ENCODE peak calls at places on chromosomes 12 and 14, in nine cellular contexts. One of them, this sample, is unnamed.

GRCh38 chr14:22898302-22898894 is 15.4 kb downstream of the REM2 start:
- DNase-seq in lower lobe of right lung: no peak
- DNase-seq in transverse colon: no peak
- DNase-seq in CD4-positive, alpha-beta memory T cell: no peak
- DNase-seq in body of pancreas: no peak
- DNase-seq in mesenchymal stem cell: peak; percentile 86
- DNase-seq in CD8-positive, alpha-beta T cell: no peak
- DNase-seq in CD8-positive, alpha-beta memory T cell: no peak
- DNase-seq in CD4-positive, CD25-positive, alpha-beta regulatory T cell: no peak
- DNase-seq in this sample: no peak

GRCh38 chr12:114361992-114362391 is 44.0 kb downstream of the TBX5 start:
- DNase-seq in lower lobe of right lung: no peak
- DNase-seq in transverse colon: no peak
- DNase-seq in CD4-positive, alpha-beta memory T cell: no peak
- DNase-seq in body of pancreas: no peak
- DNase-seq in mesenchymal stem cell: no peak
- DNase-seq in CD8-positive, alpha-beta T cell: no peak
- DNase-seq in CD8-positive, alpha-beta memory T cell: no peak
- DNase-seq in CD4-positive, CD25-positive, alpha-beta regulatory T cell: no peak
- DNase-seq in this sample: no peak

GRCh38 chr14:104870368-104871144 is 5.5 kb downstream of the CEP170B start:
- DNase-seq in lower lobe of right lung: peak; percentile 51
- DNase-seq in transverse colon: peak; percentile 44
- DNase-seq in CD4-positive, alpha-beta memory T cell: peak; percentile 26
- DNase-seq in body of pancreas: peak; percentile 42
- DNase-seq in mesenchymal stem cell: no peak
- DNase-seq in CD8-positive, alpha-beta T cell: peak; percentile 58
- DNase-seq in CD8-positive, alpha-beta memory T cell: peak; percentile 35
- DNase-seq in CD4-positive, CD25-positive, alpha-beta regulatory T cell: peak; percentile 35
- DNase-seq in this sample: peak; percentile 44

GRCh38 chr12:117514016-117514415 is 152.6 kb upstream of the NOS1 start:
- DNase-seq in lower lobe of right lung: no peak
- DNase-seq in transverse colon: no peak
- DNase-seq in CD4-positive, alpha-beta memory T cell: no peak
- DNase-seq in body of pancreas: peak; percentile 54
- DNase-seq in mesenchymal stem cell: no peak
- DNase-seq in CD8-positive, alpha-beta T cell: no peak
- DNase-seq in CD8-positive, alpha-beta memory T cell: no peak
- DNase-seq in CD4-positive, CD25-positive, alpha-beta regulatory T cell: no peak
- DNase-seq in this sample: peak; percentile 50

GRCh38 chr14:96821501-96821900 is 24.3 kb downstream of the VRK1 start:
- DNase-seq in lower lobe of right lung: no peak
- DNase-seq in transverse colon: no peak
- DNase-seq in CD4-positive, alpha-beta memory T cell: no peak
- DNase-seq in body of pancreas: no peak
- DNase-seq in mesenchymal stem cell: no peak
- DNase-seq in CD8-positive, alpha-beta T cell: no peak
- DNase-seq in CD8-positive, alpha-beta memory T cell: no peak
- DNase-seq in CD4-positive, CD25-positive, alpha-beta regulatory T cell: no peak
- DNase-seq in this sample: no peak

GRCh38 chr14:64539186-64539552 is 1.4 kb upstream of the HSPA2 start:
- DNase-seq in lower lobe of right lung: no peak
- DNase-seq in transverse colon: no peak
- DNase-seq in CD4-positive, alpha-beta memory T cell: no peak
- DNase-seq in body of pancreas: no peak
- DNase-seq in mesenchymal stem cell: no peak
- DNase-seq in CD8-positive, alpha-beta T cell: no peak
- DNase-seq in CD8-positive, alpha-beta memory T cell: no peak
- DNase-seq in CD4-positive, CD25-positive, alpha-beta regulatory T cell: no peak
- DNase-seq in this sample: no peak

GRCh38 chr14:36295642-36296627 is 24.5 kb downstream of the MBIP start:
- DNase-seq in lower lobe of right lung: no peak
- DNase-seq in transverse colon: no peak
- DNase-seq in CD4-positive, alpha-beta memory T cell: no peak
- DNase-seq in body of pancreas: no peak
- DNase-seq in mesenchymal stem cell: no peak
- DNase-seq in CD8-positive, alpha-beta T cell: no peak
- DNase-seq in CD8-positive, alpha-beta memory T cell: no peak
- DNase-seq in CD4-positive, CD25-positive, alpha-beta regulatory T cell: no peak
- DNase-seq in this sample: no peak

GRCh38 chr12:74801625-74802024 is 264.0 kb downstream of the ATXN7L3B start:
- DNase-seq in lower lobe of right lung: no peak
- DNase-seq in transverse colon: no peak
- DNase-seq in CD4-positive, alpha-beta memory T cell: no peak
- DNase-seq in body of pancreas: no peak
- DNase-seq in mesenchymal stem cell: peak; percentile 4
- DNase-seq in CD8-positive, alpha-beta T cell: no peak
- DNase-seq in CD8-positive, alpha-beta memory T cell: no peak
- DNase-seq in CD4-positive, CD25-positive, alpha-beta regulatory T cell: no peak
- DNase-seq in this sample: no peak

GRCh38 chr12:118020036-118020435 is 3.5 kb downstream of the RFC5 start:
- DNase-seq in lower lobe of right lung: no peak
- DNase-seq in transverse colon: no peak
- DNase-seq in CD4-positive, alpha-beta memory T cell: no peak
- DNase-seq in body of pancreas: no peak
- DNase-seq in mesenchymal stem cell: no peak
- DNase-seq in CD8-positive, alpha-beta T cell: no peak
- DNase-seq in CD8-positive, alpha-beta memory T cell: no peak
- DNase-seq in CD4-positive, CD25-positive, alpha-beta regulatory T cell: no peak
- DNase-seq in this sample: no peak

GRCh38 chr12:98895086-98895651 is 250.1 kb downstream of the APAF1 start:
- DNase-seq in lower lobe of right lung: no peak
- DNase-seq in transverse colon: no peak
- DNase-seq in CD4-positive, alpha-beta memory T cell: no peak
- DNase-seq in body of pancreas: no peak
- DNase-seq in mesenchymal stem cell: no peak
- DNase-seq in CD8-positive, alpha-beta T cell: no peak
- DNase-seq in CD8-positive, alpha-beta memory T cell: no peak
- DNase-seq in CD4-positive, CD25-positive, alpha-beta regulatory T cell: no peak
- DNase-seq in this sample: no peak

GRCh38 chr12:46562625-46563228 is 190.2 kb upstream of the SLC38A2 start:
- DNase-seq in lower lobe of right lung: no peak
- DNase-seq in transverse colon: no peak
- DNase-seq in CD4-positive, alpha-beta memory T cell: no peak
- DNase-seq in body of pancreas: no peak
- DNase-seq in mesenchymal stem cell: peak; percentile 81
- DNase-seq in CD8-positive, alpha-beta T cell: no peak
- DNase-seq in CD8-positive, alpha-beta memory T cell: no peak
- DNase-seq in CD4-positive, CD25-positive, alpha-beta regulatory T cell: no peak
- DNase-seq in this sample: no peak

GRCh38 chr12:109192358-109192757 is 76.0 kb downstream of the ACACB start:
- DNase-seq in lower lobe of right lung: no peak
- DNase-seq in transverse colon: no peak
- DNase-seq in CD4-positive, alpha-beta memory T cell: no peak
- DNase-seq in body of pancreas: no peak
- DNase-seq in mesenchymal stem cell: peak; percentile 3
- DNase-seq in CD8-positive, alpha-beta T cell: no peak
- DNase-seq in CD8-positive, alpha-beta memory T cell: no peak
- DNase-seq in CD4-positive, CD25-positive, alpha-beta regulatory T cell: no peak
- DNase-seq in this sample: no peak

GRCh38 chr14:58177125-58177524 is 22.8 kb upstream of the ACTR10 start:
- DNase-seq in lower lobe of right lung: no peak
- DNase-seq in transverse colon: no peak
- DNase-seq in CD4-positive, alpha-beta memory T cell: no peak
- DNase-seq in body of pancreas: no peak
- DNase-seq in mesenchymal stem cell: no peak
- DNase-seq in CD8-positive, alpha-beta T cell: no peak
- DNase-seq in CD8-positive, alpha-beta memory T cell: no peak
- DNase-seq in CD4-positive, CD25-positive, alpha-beta regulatory T cell: no peak
- DNase-seq in this sample: no peak

GRCh38 chr12:86226481-86226880 is 29.7 kb downstream of the MGAT4C start:
- DNase-seq in lower lobe of right lung: no peak
- DNase-seq in transverse colon: no peak
- DNase-seq in CD4-positive, alpha-beta memory T cell: no peak
- DNase-seq in body of pancreas: no peak
- DNase-seq in mesenchymal stem cell: no peak
- DNase-seq in CD8-positive, alpha-beta T cell: no peak
- DNase-seq in CD8-positive, alpha-beta memory T cell: no peak
- DNase-seq in CD4-positive, CD25-positive, alpha-beta regulatory T cell: no peak
- DNase-seq in this sample: no peak

GRCh38 chr12:86233126-86233525 is 23.1 kb downstream of the MGAT4C start:
- DNase-seq in lower lobe of right lung: no peak
- DNase-seq in transverse colon: no peak
- DNase-seq in CD4-positive, alpha-beta memory T cell: no peak
- DNase-seq in body of pancreas: no peak
- DNase-seq in mesenchymal stem cell: peak; percentile 24
- DNase-seq in CD8-positive, alpha-beta T cell: no peak
- DNase-seq in CD8-positive, alpha-beta memory T cell: no peak
- DNase-seq in CD4-positive, CD25-positive, alpha-beta regulatory T cell: no peak
- DNase-seq in this sample: no peak

GRCh38 chr12:86230516-86231146 is 25.6 kb downstream of the MGAT4C start:
- DNase-seq in lower lobe of right lung: no peak
- DNase-seq in transverse colon: no peak
- DNase-seq in CD4-positive, alpha-beta memory T cell: no peak
- DNase-seq in body of pancreas: no peak
- DNase-seq in mesenchymal stem cell: peak; percentile 52
- DNase-seq in CD8-positive, alpha-beta T cell: no peak
- DNase-seq in CD8-positive, alpha-beta memory T cell: no peak
- DNase-seq in CD4-positive, CD25-positive, alpha-beta regulatory T cell: no peak
- DNase-seq in this sample: no peak

GRCh38 chr12:86229772-86230171 is 26.4 kb downstream of the MGAT4C start:
- DNase-seq in lower lobe of right lung: no peak
- DNase-seq in transverse colon: no peak
- DNase-seq in CD4-positive, alpha-beta memory T cell: no peak
- DNase-seq in body of pancreas: no peak
- DNase-seq in mesenchymal stem cell: no peak
- DNase-seq in CD8-positive, alpha-beta T cell: no peak
- DNase-seq in CD8-positive, alpha-beta memory T cell: no peak
- DNase-seq in CD4-positive, CD25-positive, alpha-beta regulatory T cell: no peak
- DNase-seq in this sample: no peak

GRCh38 chr12:86228656-86229055 is 27.5 kb downstream of the MGAT4C start:
- DNase-seq in lower lobe of right lung: no peak
- DNase-seq in transverse colon: no peak
- DNase-seq in CD4-positive, alpha-beta memory T cell: no peak
- DNase-seq in body of pancreas: no peak
- DNase-seq in mesenchymal stem cell: no peak
- DNase-seq in CD8-positive, alpha-beta T cell: no peak
- DNase-seq in CD8-positive, alpha-beta memory T cell: no peak
- DNase-seq in CD4-positive, CD25-positive, alpha-beta regulatory T cell: no peak
- DNase-seq in this sample: no peak
- H3K27ac ChIP-seq in lower lobe of right lung: no peak overlapping the region
- H3K27ac ChIP-seq in transverse colon: no peak overlapping the region
- H3K27ac ChIP-seq in CD4-positive, alpha-beta memory T cell: no peak overlapping the region
- H3K27ac ChIP-seq in body of pancreas: no peak overlapping the region
- H3K27ac ChIP-seq in mesenchymal stem cell: no peak overlapping the region
- H3K27ac ChIP-seq in CD8-positive, alpha-beta T cell: no peak overlapping the region
- H3K27ac ChIP-seq in CD8-positive, alpha-beta memory T cell: no peak overlapping the region
- H3K27ac ChIP-seq in CD4-positive, CD25-positive, alpha-beta regulatory T cell: no peak overlapping the region
- H3K27ac ChIP-seq in this sample: no peak overlapping the region

GRCh38 chr14:85416771-85417170 is 113.2 kb upstream of the FLRT2 start:
- DNase-seq in lower lobe of right lung: no peak
- DNase-seq in transverse colon: no peak
- DNase-seq in CD4-positive, alpha-beta memory T cell: no peak
- DNase-seq in body of pancreas: no peak
- DNase-seq in mesenchymal stem cell: peak; percentile 83
- DNase-seq in CD8-positive, alpha-beta T cell: no peak
- DNase-seq in CD8-positive, alpha-beta memory T cell: no peak
- DNase-seq in CD4-positive, CD25-positive, alpha-beta regulatory T cell: no peak
- DNase-seq in this sample: no peak

GRCh38 chr14:85412756-85413155 is 117.2 kb upstream of the FLRT2 start:
- DNase-seq in lower lobe of right lung: no peak
- DNase-seq in transverse colon: no peak
- DNase-seq in CD4-positive, alpha-beta memory T cell: no peak
- DNase-seq in body of pancreas: no peak
- DNase-seq in mesenchymal stem cell: no peak
- DNase-seq in CD8-positive, alpha-beta T cell: no peak
- DNase-seq in CD8-positive, alpha-beta memory T cell: no peak
- DNase-seq in CD4-positive, CD25-positive, alpha-beta regulatory T cell: no peak
- DNase-seq in this sample: no peak

GRCh38 chr14:85414142-85414541 is 115.8 kb upstream of the FLRT2 start:
- DNase-seq in lower lobe of right lung: no peak
- DNase-seq in transverse colon: no peak
- DNase-seq in CD4-positive, alpha-beta memory T cell: no peak
- DNase-seq in body of pancreas: no peak
- DNase-seq in mesenchymal stem cell: no peak
- DNase-seq in CD8-positive, alpha-beta T cell: no peak
- DNase-seq in CD8-positive, alpha-beta memory T cell: no peak
- DNase-seq in CD4-positive, CD25-positive, alpha-beta regulatory T cell: no peak
- DNase-seq in this sample: no peak

GRCh38 chr14:85417396-85417795 is 112.5 kb upstream of the FLRT2 start:
- DNase-seq in lower lobe of right lung: no peak
- DNase-seq in transverse colon: no peak
- DNase-seq in CD4-positive, alpha-beta memory T cell: no peak
- DNase-seq in body of pancreas: no peak
- DNase-seq in mesenchymal stem cell: no peak
- DNase-seq in CD8-positive, alpha-beta T cell: no peak
- DNase-seq in CD8-positive, alpha-beta memory T cell: no peak
- DNase-seq in CD4-positive, CD25-positive, alpha-beta regulatory T cell: no peak
- DNase-seq in this sample: no peak

GRCh38 chr14:85415015-85415712 is 114.8 kb upstream of the FLRT2 start:
- DNase-seq in lower lobe of right lung: no peak
- DNase-seq in transverse colon: no peak
- DNase-seq in CD4-positive, alpha-beta memory T cell: no peak
- DNase-seq in body of pancreas: peak; percentile 47
- DNase-seq in mesenchymal stem cell: peak; percentile 85
- DNase-seq in CD8-positive, alpha-beta T cell: no peak
- DNase-seq in CD8-positive, alpha-beta memory T cell: no peak
- DNase-seq in CD4-positive, CD25-positive, alpha-beta regulatory T cell: no peak
- DNase-seq in this sample: no peak
- H3K4me1 ChIP-seq in lower lobe of right lung: no peaks in the 10 kb centered on the region
- H3K4me1 ChIP-seq in transverse colon: no peaks in the 10 kb centered on the region
- H3K4me1 ChIP-seq in CD4-positive, alpha-beta memory T cell: no peaks in the 10 kb centered on the region
- H3K4me1 ChIP-seq in body of pancreas: peaks cover 12% of the 10 kb centered on the region
- H3K4me1 ChIP-seq in mesenchymal stem cell: no peaks in the 10 kb centered on the region
- H3K4me1 ChIP-seq in CD8-positive, alpha-beta T cell: no peaks in the 10 kb centered on the region
- H3K4me1 ChIP-seq in CD8-positive, alpha-beta memory T cell: no peaks in the 10 kb centered on the region
- H3K4me1 ChIP-seq in CD4-positive, CD25-positive, alpha-beta regulatory T cell: no peaks in the 10 kb centered on the region
- H3K4me1 ChIP-seq in this sample: no peaks in the 10 kb centered on the region

GRCh38 chr14:59582161-59582560 is 5.5 kb upstream of the CCDC175 start:
- DNase-seq in lower lobe of right lung: no peak
- DNase-seq in transverse colon: no peak
- DNase-seq in CD4-positive, alpha-beta memory T cell: no peak
- DNase-seq in body of pancreas: no peak
- DNase-seq in mesenchymal stem cell: peak; percentile 19
- DNase-seq in CD8-positive, alpha-beta T cell: no peak
- DNase-seq in CD8-positive, alpha-beta memory T cell: no peak
- DNase-seq in CD4-positive, CD25-positive, alpha-beta regulatory T cell: no peak
- DNase-seq in this sample: no peak
- H3K27ac ChIP-seq in lower lobe of right lung: no peak overlapping the region
- H3K27ac ChIP-seq in transverse colon: no peak overlapping the region
- H3K27ac ChIP-seq in CD4-positive, alpha-beta memory T cell: no peak overlapping the region
- H3K27ac ChIP-seq in body of pancreas: no peak overlapping the region
- H3K27ac ChIP-seq in mesenchymal stem cell: no peak overlapping the region
- H3K27ac ChIP-seq in CD8-positive, alpha-beta T cell: no peak overlapping the region
- H3K27ac ChIP-seq in CD8-positive, alpha-beta memory T cell: no peak overlapping the region
- H3K27ac ChIP-seq in CD4-positive, CD25-positive, alpha-beta regulatory T cell: no peak overlapping the region
- H3K27ac ChIP-seq in this sample: no peak overlapping the region

DNA sequence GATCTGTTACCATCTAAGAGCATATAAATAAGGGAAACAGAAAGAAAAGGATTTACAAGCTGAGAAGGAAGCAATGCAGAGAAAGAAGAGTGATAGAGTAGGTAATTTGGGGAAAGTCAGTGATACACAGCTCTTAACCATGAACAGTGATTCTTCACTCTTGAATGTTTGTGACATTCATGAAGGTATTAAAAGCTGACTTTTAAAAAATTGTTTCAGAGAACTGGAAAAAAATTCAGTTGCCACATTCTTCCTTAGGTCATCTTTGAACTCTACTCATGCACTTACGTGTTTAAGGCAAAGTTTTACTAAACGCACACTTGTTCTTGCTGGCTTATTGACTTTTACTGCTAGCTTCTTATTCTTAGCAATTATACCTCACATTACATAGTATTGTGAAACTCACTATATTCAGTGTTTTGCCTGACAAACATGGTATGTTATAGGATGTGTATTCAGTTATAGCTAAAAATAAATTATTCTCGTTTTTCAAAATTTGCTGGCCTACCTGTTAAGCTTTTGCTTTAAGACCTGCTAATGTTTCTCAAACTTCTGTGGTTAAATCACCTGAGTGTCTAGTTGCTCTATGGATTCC is 10.9 kb downstream of the HIF1A start:
- DNase-seq in lower lobe of right lung: no peak
- DNase-seq in transverse colon: no peak
- DNase-seq in CD4-positive, alpha-beta memory T cell: no peak
- DNase-seq in body of pancreas: no peak
- DNase-seq in mesenchymal stem cell: no peak
- DNase-seq in CD8-positive, alpha-beta T cell: no peak
- DNase-seq in CD8-positive, alpha-beta memory T cell: no peak
- DNase-seq in CD4-positive, CD25-positive, alpha-beta regulatory T cell: no peak
- DNase-seq in this sample: no peak
- H3K4me1 ChIP-seq in lower lobe of right lung: peaks cover 35% of the 10 kb centered on the region
- H3K4me1 ChIP-seq in transverse colon: peaks cover 5% of the 10 kb centered on the region
- H3K4me1 ChIP-seq in CD4-positive, alpha-beta memory T cell: peaks cover 78% of the 10 kb centered on the region
- H3K4me1 ChIP-seq in body of pancreas: peaks cover 25% of the 10 kb centered on the region
- H3K4me1 ChIP-seq in mesenchymal stem cell: peaks cover 1% of the 10 kb centered on the region
- H3K4me1 ChIP-seq in CD8-positive, alpha-beta T cell: peaks cover 43% of the 10 kb centered on the region
- H3K4me1 ChIP-seq in CD8-positive, alpha-beta memory T cell: peaks cover 38% of the 10 kb centered on the region
- H3K4me1 ChIP-seq in CD4-positive, CD25-positive, alpha-beta regulatory T cell: peaks cover 28% of the 10 kb centered on the region
- H3K4me1 ChIP-seq in this sample: peaks cover 7% of the 10 kb centered on the region